ENCODE peak calls at places on chromosomes 5 and 9, in six cellular contexts. H, N, Q, G, T and A are unnamed samples.

GRCh38 chr5:139027150-139027549 is 152.0 kb upstream of the LRRTM2 start:
- DNase-seq in G (no peak), H (no peak), Q (no peak), N (no peak), T (no peak), A (no peak)

GRCh38 chr9:136684799-136685198 is 2.5 kb downstream of the AGPAT2 start:
- DNase-seq in H (no peak), G (no peak), Q (no peak), T (no peak), N (no peak), A (no peak)

GRCh38 chr9:79701651-79702050 is 129.9 kb downstream of the TLE4 start:
- DNase-seq in Q (no peak), G (no peak), N (no peak), T (no peak), H (no peak), A (no peak)

GRCh38 chr5:74766348-74766886 is 500 bp downstream of the GFM2 start:
- DNase-seq in Q (peak), T (peak), H (no peak), G (no peak), N (peak), A (no peak)

GRCh38 chr5:19534751-19535150 is 453.2 kb downstream of the CDH18 start:
- DNase-seq in Q (no peak), H (no peak), N (peak), T (no peak), G (no peak), A (no peak)

GRCh38 chr9:129929467-129930125 is 94.3 kb downstream of the USP20 start:
- DNase-seq in N (peak), Q (no peak), T (no peak), H (no peak), G (no peak), A (no peak)

GRCh38 chr5:39716532-39716971 is 291.8 kb upstream of the DAB2 start:
- DNase-seq in N (peak), T (peak), H (peak), Q (peak), G (no peak), A (peak)

GRCh38 chr5:145056805-145057204 is 778.3 kb downstream of the PRELID2 start:
- DNase-seq in H (no peak), N (peak), Q (peak), G (no peak), T (no peak), A (no peak)

GRCh38 chr5:149002761-149003689 is 59.8 kb downstream of the SH3TC2 start:
- DNase-seq in Q (peak), N (peak), H (no peak), G (no peak), T (no peak), A (no peak)

GRCh38 chr5:569868-570361 is 42.2 kb upstream of the CEP72 start:
- DNase-seq in T (no peak), H (no peak), G (peak), N (no peak), Q (no peak), A (no peak)

GRCh38 chr5:140148508-140148907 is 22.8 kb downstream of the IGIP start:
- DNase-seq in Q (no peak), T (no peak), G (no peak), N (no peak), H (peak), A (no peak)

GRCh38 chr5:180135967-180136641 is 64.5 kb upstream of the RNF130 start:
- DNase-seq in T (no peak), Q (no peak), H (no peak), G (peak), N (no peak), A (no peak)

GRCh38 chr5:180133551-180133950 is 62.0 kb upstream of the RNF130 start:
- DNase-seq in Q (no peak), G (no peak), H (no peak), N (no peak), T (no peak), A (no peak)

GRCh38 chr5:180135128-180135955 is 63.8 kb upstream of the RNF130 start:
- DNase-seq in N (peak), G (peak), H (peak), Q (peak), T (no peak), A (no peak)

GRCh38 chr5:180133060-180133459 is 61.5 kb upstream of the RNF130 start:
- DNase-seq in H (peak), T (no peak), N (no peak), Q (no peak), G (peak), A (no peak)

GRCh38 chr5:180133971-180134508 is 62.5 kb upstream of the RNF130 start:
- DNase-seq in H (no peak), N (no peak), G (peak), T (no peak), Q (no peak), A (no peak)
- H3K9ac ChIP-seq in H (no peak), N (no peak), G (no peak), T (no peak), Q (no peak), A (no peak)

DNA sequence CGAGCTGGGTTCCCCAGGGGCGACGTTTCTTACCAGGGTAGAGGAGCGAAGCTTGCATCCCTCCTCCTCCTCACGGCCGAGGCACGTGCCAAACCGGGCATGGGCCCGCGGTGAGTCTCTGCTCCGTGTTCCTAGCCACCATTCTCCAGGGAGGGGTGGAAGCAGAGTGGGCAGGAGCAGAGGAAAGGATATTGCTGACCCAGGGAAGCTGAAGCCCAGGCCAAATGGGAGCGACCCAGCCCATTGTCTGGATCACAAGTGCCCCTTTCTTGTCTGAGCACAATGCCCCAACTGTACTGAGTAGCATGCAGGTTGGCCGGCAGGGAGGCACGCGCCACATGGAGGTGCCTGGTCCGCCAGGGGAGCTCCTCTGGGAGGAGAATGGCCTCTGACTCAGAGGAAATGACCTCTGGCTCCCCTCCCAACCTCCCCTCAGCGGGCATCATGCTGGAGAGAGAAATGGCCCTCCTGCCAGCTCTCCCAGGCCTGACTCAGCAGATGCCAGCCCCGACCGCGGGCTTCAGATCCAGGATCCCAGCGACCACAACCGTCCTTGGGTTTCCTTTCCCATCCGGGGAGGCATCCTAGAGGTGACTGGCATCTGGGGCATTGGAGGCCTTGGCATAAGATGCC is 1.1 kb downstream of the PRR7 start:
- DNase-seq in Q (peak), T (no peak), N (peak), H (peak), G (peak), A (no peak)
- H3K4me3 ChIP-seq in Q (peak), T (peak), N (peak), H (peak), G (no peak), A (peak)

GRCh38 chr5:96433066-96433447 is at the start of gene PCSK1:
- DNase-seq in G (no peak), T (no peak), Q (no peak), H (peak), N (no peak), A (no peak)
- H3K9ac ChIP-seq in G (no peak), T (no peak), Q (no peak), H (no peak), N (no peak), A (no peak)

GRCh38 chr5:14266686-14267085 is 123.5 kb downstream of the TRIO start:
- DNase-seq in Q (no peak), G (no peak), H (no peak), N (no peak), T (no peak), A (no peak)
- H3K4me3 ChIP-seq in Q (no peak), G (no peak), H (no peak), N (no peak), T (no peak), A (no peak)

GRCh38 chr9:114307323-114308250 is 15.3 kb upstream of the ORM1 start:
- DNase-seq in G (peak), Q (peak), H (peak), N (no peak), T (no peak), A (no peak)

GRCh38 chr9:114309096-114309495 is 13.8 kb upstream of the ORM1 start:
- DNase-seq in N (no peak), H (no peak), T (no peak), Q (no peak), G (peak), A (no peak)

GRCh38 chr9:114310471-114311450 is 12.1 kb upstream of the ORM1 start:
- DNase-seq in Q (no peak), H (peak), N (no peak), G (peak), T (no peak), A (no peak)

GRCh38 chr9:114305189-114305555 is 17.7 kb upstream of the ORM1 start:
- DNase-seq in Q (no peak), H (no peak), T (no peak), G (no peak), N (no peak), A (no peak)

GRCh38 chr9:114308361-114308950 is 14.4 kb upstream of the ORM1 start:
- DNase-seq in Q (no peak), G (peak), T (no peak), H (peak), N (no peak), A (no peak)
- H3K9ac ChIP-seq in Q (no peak), G (no peak), T (no peak), H (no peak), N (no peak), A (no peak)

GRCh38 chr5:120096413-120096812 is 367.7 kb upstream of the PRR16 start:
- DNase-seq in G (no peak), T (no peak), N (peak), Q (peak), H (no peak), A (no peak)
- H3K4me3 ChIP-seq in G (no peak), T (no peak), N (no peak), Q (peak), H (no peak), A (no peak)

DNA sequence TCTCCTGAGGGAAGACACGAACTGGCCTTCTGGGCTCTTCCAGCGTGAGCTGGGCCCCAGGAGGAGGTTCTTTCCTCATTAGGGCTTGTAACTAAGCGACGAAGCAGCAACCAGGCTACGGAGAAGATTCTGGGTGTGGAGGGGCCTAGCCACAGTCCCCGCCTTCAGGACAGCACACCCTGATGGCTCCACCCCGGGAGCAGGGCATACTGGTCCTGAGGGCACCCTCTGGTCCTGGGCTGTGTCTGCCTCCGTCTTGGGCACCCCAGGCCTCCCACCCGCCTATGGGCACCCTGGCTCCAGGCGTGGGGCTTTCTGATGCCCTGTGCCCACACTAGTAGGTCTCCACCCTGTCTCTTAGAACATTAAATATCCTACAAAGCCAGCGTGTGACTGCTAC is 136.4 kb downstream of the OLFM1 start:
- DNase-seq in N (no peak), G (peak), Q (no peak), T (no peak), H (no peak), A (no peak)
- H3K9ac ChIP-seq in N (no peak), G (no peak), Q (no peak), T (no peak), H (no peak), A (peak)

DNA sequence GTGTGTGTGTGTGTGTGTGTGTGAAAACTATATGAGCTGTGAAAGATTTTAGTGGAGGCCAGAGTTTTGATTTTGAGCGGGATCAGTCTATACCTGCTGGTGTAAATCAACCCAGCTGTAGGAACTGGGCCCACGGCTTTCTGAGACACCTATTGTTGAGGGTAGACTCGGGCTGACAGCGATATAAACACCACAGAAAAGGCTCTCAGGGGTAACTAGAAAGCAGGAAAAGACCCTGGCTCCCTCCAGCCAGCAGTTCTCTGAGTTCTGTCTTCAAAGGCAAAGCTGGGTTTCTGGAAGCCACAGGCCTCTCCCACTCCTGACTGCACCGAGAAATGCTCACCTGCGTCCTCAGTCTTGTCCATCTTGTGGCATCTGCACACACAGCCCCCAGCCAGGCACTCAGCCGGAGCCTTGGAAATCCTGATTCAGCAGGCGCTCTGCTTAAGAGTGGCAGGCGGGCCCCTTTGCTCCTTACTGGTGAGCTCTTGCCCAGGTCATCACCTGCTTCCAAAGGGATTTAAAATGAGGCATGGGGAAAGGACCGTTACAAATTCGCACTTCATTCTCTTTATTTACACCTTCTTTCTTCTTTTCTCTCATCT is 223.3 kb downstream of the NDUFS4 start:
- DNase-seq in G (no peak), T (no peak), H (peak), Q (no peak), N (no peak), A (no peak)
- H3K4me3 ChIP-seq in G (no peak), T (no peak), H (no peak), Q (no peak), N (no peak), A (no peak)